ENCODE peak calls at places on chromosomes 5 and 9, in seven cellular contexts. One of them, this sample, is unnamed.

GRCh38 chr9:2338770-2339169 is 282.8 kb upstream of the VLDLR start:
- DNase-seq in neural crest cell: no peak
- DNase-seq in AG04450: no peak
- DNase-seq in AG09309: no peak
- DNase-seq in GM13976: no peak
- DNase-seq in astrocyte: no peak
- DNase-seq in breast epithelium: no peak
- DNase-seq in this sample: no peak

GRCh38 chr5:100726116-100726515 is 177.0 kb downstream of the ST8SIA4 start:
- DNase-seq in AG09309: no peak
- DNase-seq in astrocyte: no peak
- DNase-seq in neural crest cell: no peak
- DNase-seq in breast epithelium: no peak
- DNase-seq in AG04450: no peak
- DNase-seq in GM13976: no peak
- DNase-seq in this sample: no peak

GRCh38 chr9:86488794-86489193 is 134.6 kb upstream of the TUT7 start:
- DNase-seq in breast epithelium: no peak
- DNase-seq in GM13976: no peak
- DNase-seq in AG04450: no peak
- DNase-seq in neural crest cell: no peak
- DNase-seq in AG09309: no peak
- DNase-seq in astrocyte: no peak
- DNase-seq in this sample: no peak

GRCh38 chr5:178069909-178070308 is 43.4 kb upstream of the N4BP3 start:
- DNase-seq in GM13976: peak; percentile 49
- DNase-seq in AG09309: no peak
- DNase-seq in astrocyte: no peak
- DNase-seq in breast epithelium: no peak
- DNase-seq in AG04450: no peak
- DNase-seq in neural crest cell: peak; percentile 22
- DNase-seq in this sample: peak; percentile 76

GRCh38 chr5:41519801-41520200 is 9.4 kb upstream of the PLCXD3 start:
- DNase-seq in breast epithelium: no peak
- DNase-seq in GM13976: no peak
- DNase-seq in neural crest cell: no peak
- DNase-seq in AG04450: no peak
- DNase-seq in AG09309: no peak
- DNase-seq in astrocyte: no peak
- DNase-seq in this sample: no peak

GRCh38 chr5:945691-946541 is 53.2 kb downstream of the TRIP13 start:
- DNase-seq in AG04450: no peak
- DNase-seq in neural crest cell: no peak
- DNase-seq in astrocyte: no peak
- DNase-seq in breast epithelium: no peak
- DNase-seq in GM13976: no peak
- DNase-seq in AG09309: no peak
- DNase-seq in this sample: no peak

GRCh38 chr9:8718121-8718725 is 918.6 kb upstream of the DMAC1 start:
- DNase-seq in AG09309: peak; percentile 51
- DNase-seq in astrocyte: peak; percentile 86
- DNase-seq in GM13976: no peak
- DNase-seq in neural crest cell: no peak
- DNase-seq in breast epithelium: no peak
- DNase-seq in AG04450: peak; percentile 0
- DNase-seq in this sample: no peak

GRCh38 chr5:120823316-120823715 is 359.2 kb downstream of the PRR16 start:
- DNase-seq in neural crest cell: no peak
- DNase-seq in AG04450: no peak
- DNase-seq in GM13976: no peak
- DNase-seq in breast epithelium: no peak
- DNase-seq in AG09309: no peak
- DNase-seq in astrocyte: peak; percentile 12
- DNase-seq in this sample: no peak

GRCh38 chr5:10702040-10702629 is 58.9 kb downstream of the DAP start:
- DNase-seq in breast epithelium: no peak
- DNase-seq in AG09309: no peak
- DNase-seq in astrocyte: peak; percentile 99
- DNase-seq in GM13976: no peak
- DNase-seq in neural crest cell: no peak
- DNase-seq in AG04450: peak; percentile 92
- DNase-seq in this sample: no peak

GRCh38 chr5:111892949-111893348 is 136.0 kb upstream of the NREP start:
- DNase-seq in GM13976: no peak
- DNase-seq in AG09309: peak; percentile 4
- DNase-seq in AG04450: no peak
- DNase-seq in neural crest cell: no peak
- DNase-seq in astrocyte: no peak
- DNase-seq in breast epithelium: no peak
- DNase-seq in this sample: no peak

GRCh38 chr5:75048457-75048953 is 3.9 kb downstream of the GCNT4 start:
- DNase-seq in GM13976: peak; percentile 25
- DNase-seq in astrocyte: peak; percentile 71
- DNase-seq in breast epithelium: no peak
- DNase-seq in AG09309: peak; percentile 45
- DNase-seq in AG04450: no peak
- DNase-seq in neural crest cell: no peak
- DNase-seq in this sample: peak; percentile 32

GRCh38 chr5:138488481-138488945 is 23.2 kb downstream of the EGR1 start:
- DNase-seq in GM13976: no peak
- DNase-seq in breast epithelium: no peak
- DNase-seq in AG04450: no peak
- DNase-seq in neural crest cell: no peak
- DNase-seq in astrocyte: peak; percentile 73
- DNase-seq in AG09309: no peak
- DNase-seq in this sample: no peak

GRCh38 chr5:159403906-159404641 is 73.8 kb upstream of the IL12B start:
- DNase-seq in GM13976: no peak
- DNase-seq in astrocyte: peak; percentile 65
- DNase-seq in breast epithelium: no peak
- DNase-seq in neural crest cell: no peak
- DNase-seq in AG09309: no peak
- DNase-seq in AG04450: no peak
- DNase-seq in this sample: no peak

GRCh38 chr9:37669232-37669631 is 18.5 kb downstream of the FRMPD1 start:
- DNase-seq in AG09309: no peak
- DNase-seq in AG04450: no peak
- DNase-seq in astrocyte: no peak
- DNase-seq in neural crest cell: no peak
- DNase-seq in GM13976: no peak
- DNase-seq in breast epithelium: no peak
- DNase-seq in this sample: no peak

GRCh38 chr9:93139365-93140182 is 5.5 kb upstream of the NINJ1 start:
- DNase-seq in AG04450: no peak
- DNase-seq in GM13976: no peak
- DNase-seq in breast epithelium: no peak
- DNase-seq in AG09309: no peak
- DNase-seq in astrocyte: no peak
- DNase-seq in neural crest cell: no peak
- DNase-seq in this sample: no peak

GRCh38 chr9:75866273-75866871 is 24.1 kb upstream of the PCSK5 start:
- DNase-seq in breast epithelium: no peak
- DNase-seq in neural crest cell: peak; percentile 55
- DNase-seq in AG04450: no peak
- DNase-seq in AG09309: no peak
- DNase-seq in astrocyte: peak; percentile 28
- DNase-seq in GM13976: peak; percentile 34
- DNase-seq in this sample: peak; percentile 71

GRCh38 chr9:35726876-35727438 is 5.0 kb downstream of the TLN1 start:
- DNase-seq in AG09309: peak; percentile 29
- DNase-seq in neural crest cell: no peak
- DNase-seq in breast epithelium: no peak
- DNase-seq in AG04450: no peak
- DNase-seq in astrocyte: peak; percentile 36
- DNase-seq in GM13976: no peak
- DNase-seq in this sample: peak; percentile 69
- TF ChIP-seq CTCF in AG09309: peak; percentile 37
- TF ChIP-seq CTCF in neural crest cell: no peak
- TF ChIP-seq CTCF in breast epithelium: no peak
- TF ChIP-seq CTCF in AG04450: peak; percentile 21
- TF ChIP-seq CTCF in astrocyte: no peak
- TF ChIP-seq CTCF in GM13976: peak; percentile 29
- TF ChIP-seq CTCF in this sample: peak; percentile 25

DNA sequence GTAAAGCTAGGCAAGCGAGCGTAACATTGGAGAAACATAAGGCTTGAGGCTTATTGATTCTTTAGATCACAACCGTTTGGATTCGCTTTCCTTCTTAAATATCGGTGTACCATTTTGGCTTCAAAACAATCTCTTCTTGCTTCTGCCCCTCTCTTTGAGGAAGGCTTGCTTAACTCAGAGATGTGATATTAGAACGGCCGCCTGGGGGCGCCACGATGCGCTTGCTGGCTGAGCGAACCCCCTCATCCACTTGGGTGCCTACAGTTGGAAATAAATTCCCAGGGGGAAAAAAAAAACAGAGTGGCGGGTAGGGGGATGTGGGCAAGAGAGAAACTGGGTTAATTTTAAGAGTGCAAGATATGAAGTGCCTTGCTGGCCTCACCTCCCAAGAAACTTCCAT is 116.0 kb downstream of the DPYSL3 start:
- DNase-seq in AG04450: no peak
- DNase-seq in breast epithelium: no peak
- DNase-seq in neural crest cell: no peak
- DNase-seq in astrocyte: no peak
- DNase-seq in AG09309: no peak
- DNase-seq in GM13976: no peak
- DNase-seq in this sample: no peak
- TF ChIP-seq CTCF in AG04450: peak; percentile 22
- TF ChIP-seq CTCF in breast epithelium: no peak
- TF ChIP-seq CTCF in neural crest cell: peak; percentile 29
- TF ChIP-seq CTCF in astrocyte: peak; percentile 19
- TF ChIP-seq CTCF in AG09309: peak; percentile 21
- TF ChIP-seq CTCF in GM13976: no peak
- TF ChIP-seq CTCF in this sample: no peak

GRCh38 chr9:26326473-26327044 is 566.0 kb downstream of the CAAP1 start:
- DNase-seq in astrocyte: peak; percentile 37
- DNase-seq in GM13976: peak; percentile 24
- DNase-seq in neural crest cell: peak; percentile 43
- DNase-seq in breast epithelium: no peak
- DNase-seq in AG09309: peak; percentile 43
- DNase-seq in AG04450: peak; percentile 50
- DNase-seq in this sample: peak; percentile 11
- TF ChIP-seq CTCF in astrocyte: peak; percentile 98
- TF ChIP-seq CTCF in GM13976: peak; percentile 47
- TF ChIP-seq CTCF in neural crest cell: peak; percentile 92
- TF ChIP-seq CTCF in breast epithelium: peak; percentile 22
- TF ChIP-seq CTCF in AG09309: peak; percentile 77
- TF ChIP-seq CTCF in AG04450: peak; percentile 87
- TF ChIP-seq CTCF in this sample: peak; percentile 63

GRCh38 chr5:33231214-33231710 is 209.5 kb upstream of the TARS1 start:
- DNase-seq in GM13976: no peak
- DNase-seq in AG09309: no peak
- DNase-seq in breast epithelium: no peak
- DNase-seq in astrocyte: peak; percentile 53
- DNase-seq in neural crest cell: no peak
- DNase-seq in AG04450: no peak
- DNase-seq in this sample: no peak
- TF ChIP-seq CTCF in GM13976: no peak
- TF ChIP-seq CTCF in AG09309: no peak
- TF ChIP-seq CTCF in breast epithelium: no peak
- TF ChIP-seq CTCF in astrocyte: no peak
- TF ChIP-seq CTCF in neural crest cell: no peak
- TF ChIP-seq CTCF in AG04450: no peak
- TF ChIP-seq CTCF in this sample: no peak

GRCh38 chr9:89375181-89375760 is 57.0 kb downstream of the SECISBP2 start:
- DNase-seq in breast epithelium: no peak
- DNase-seq in astrocyte: no peak
- DNase-seq in GM13976: peak; percentile 80
- DNase-seq in neural crest cell: no peak
- DNase-seq in AG04450: no peak
- DNase-seq in AG09309: no peak
- DNase-seq in this sample: peak; percentile 64
- TF ChIP-seq CTCF in breast epithelium: no peak
- TF ChIP-seq CTCF in astrocyte: no peak
- TF ChIP-seq CTCF in GM13976: no peak
- TF ChIP-seq CTCF in neural crest cell: no peak
- TF ChIP-seq CTCF in AG04450: no peak
- TF ChIP-seq CTCF in AG09309: no peak
- TF ChIP-seq CTCF in this sample: no peak

DNA sequence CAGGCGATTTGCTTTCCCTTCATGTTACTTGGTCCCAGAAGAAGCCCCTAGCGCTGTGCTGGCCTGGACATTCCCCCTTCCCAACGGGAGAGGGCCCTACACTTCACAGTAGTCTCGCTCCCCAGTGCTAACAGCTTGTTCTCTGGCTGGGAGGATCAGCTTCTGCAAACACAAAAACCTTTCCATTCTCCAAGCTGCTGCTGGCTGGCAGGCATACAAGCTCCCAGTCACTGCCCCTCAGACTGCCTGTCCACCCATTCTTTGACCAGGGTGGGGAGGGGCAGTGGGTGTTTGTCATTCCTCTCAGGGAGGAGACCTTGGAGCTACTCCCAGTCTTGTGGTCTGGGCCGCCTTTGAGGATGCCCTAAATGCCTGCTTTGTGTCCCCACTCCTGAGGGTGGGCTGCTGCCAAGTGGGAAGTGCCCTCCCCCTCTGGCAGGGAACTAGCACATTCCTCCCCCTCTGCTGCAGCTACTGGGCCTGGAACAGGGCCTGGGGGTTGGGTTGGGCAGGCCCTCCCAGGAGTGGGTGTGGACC is 20.8 kb downstream of the ENHO start:
- DNase-seq in AG09309: peak; percentile 29
- DNase-seq in breast epithelium: peak; percentile 68
- DNase-seq in neural crest cell: no peak
- DNase-seq in GM13976: no peak
- DNase-seq in astrocyte: peak; percentile 81
- DNase-seq in AG04450: no peak
- DNase-seq in this sample: no peak
- TF ChIP-seq CTCF in AG09309: peak; percentile 39
- TF ChIP-seq CTCF in breast epithelium: no peak
- TF ChIP-seq CTCF in neural crest cell: no peak
- TF ChIP-seq CTCF in GM13976: no peak
- TF ChIP-seq CTCF in astrocyte: peak; percentile 16
- TF ChIP-seq CTCF in AG04450: peak; percentile 35
- TF ChIP-seq CTCF in this sample: no peak

GRCh38 chr5:82799346-82800077 is 277.7 kb downstream of the TMEM167A start:
- DNase-seq in astrocyte: no peak
- DNase-seq in GM13976: no peak
- DNase-seq in breast epithelium: no peak
- DNase-seq in AG04450: no peak
- DNase-seq in AG09309: no peak
- DNase-seq in neural crest cell: no peak
- DNase-seq in this sample: no peak
- TF ChIP-seq CTCF in astrocyte: peak; percentile 4
- TF ChIP-seq CTCF in GM13976: no peak
- TF ChIP-seq CTCF in breast epithelium: no peak
- TF ChIP-seq CTCF in AG04450: no peak
- TF ChIP-seq CTCF in AG09309: peak; percentile 7
- TF ChIP-seq CTCF in neural crest cell: peak; percentile 29
- TF ChIP-seq CTCF in this sample: no peak

GRCh38 chr9:113355197-113355596 is 5.9 kb downstream of the BSPRY start:
- DNase-seq in AG04450: no peak
- DNase-seq in GM13976: no peak
- DNase-seq in AG09309: no peak
- DNase-seq in astrocyte: no peak
- DNase-seq in neural crest cell: no peak
- DNase-seq in breast epithelium: no peak
- DNase-seq in this sample: no peak
- TF ChIP-seq CTCF in AG04450: peak; percentile 44
- TF ChIP-seq CTCF in GM13976: no peak
- TF ChIP-seq CTCF in AG09309: peak; percentile 35
- TF ChIP-seq CTCF in astrocyte: peak; percentile 4
- TF ChIP-seq CTCF in neural crest cell: no peak
- TF ChIP-seq CTCF in breast epithelium: no peak
- TF ChIP-seq CTCF in this sample: no peak

This sample was measured in activated CD8-positive, alpha-beta T cell treated with anti-CD3 and anti-CD28 coated beads for 36 hours.